ENCODE peak calls at places on chromosomes 7 and 10, in six cellular contexts. X, Z, G, A, C and P are unnamed samples.

GRCh38 chr7:75688200-75689136 is 50.3 kb downstream of the HIP1 start:
- DNase-seq in X (no peak), C (peak; percentile 44), A (no peak), G (no peak), Z (peak; percentile 56), P (peak; percentile 61)

GRCh38 chr7:76231583-76231982 is 29.9 kb downstream of the SRRM3 start:
- DNase-seq in A (no peak), X (no peak), Z (no peak), C (no peak), G (no peak), P (peak; percentile 30)

GRCh38 chr10:31207636-31208035 is 111.4 kb upstream of the ZEB1 start:
- DNase-seq in A (no peak), G (peak; percentile 31), C (no peak), Z (no peak), X (no peak), P (no peak)

GRCh38 chr10:71603190-71603589 is 116.4 kb downstream of the C10orf105 start:
- DNase-seq in A (no peak), C (no peak), X (no peak), Z (no peak), G (no peak), P (no peak)

GRCh38 chr7:87344446-87344845 is 1.0 kb upstream of the CROT start:
- DNase-seq in A (no peak), X (no peak), C (no peak), G (no peak), Z (no peak), P (no peak)

GRCh38 chr7:89029864-89030263 is 234.3 kb upstream of the TEX47 start:
- DNase-seq in C (no peak), Z (no peak), X (no peak), A (no peak), G (no peak), P (peak; percentile 9)

GRCh38 chr7:44757311-44757710 is 8.7 kb downstream of the ZMIZ2 start:
- DNase-seq in A (no peak), Z (no peak), G (no peak), C (no peak), X (peak; percentile 51), P (peak; percentile 50)

GRCh38 chr10:102596506-102596971 is 47.7 kb upstream of the TRIM8 start:
- DNase-seq in G (peak; percentile 62), A (no peak), X (peak; percentile 83), Z (no peak), C (peak; percentile 67), P (peak; percentile 72)

GRCh38 chr10:29007748-29008610 is 280.9 kb upstream of the LYZL1 start:
- DNase-seq in Z (no peak), X (peak; percentile 58), C (no peak), A (no peak), G (no peak), P (peak; percentile 74)

GRCh38 chr10:11612004-11613001 is 853 bp upstream of the USP6NL start:
- DNase-seq in Z (no peak), X (peak; percentile 16), A (no peak), G (no peak), C (no peak), P (peak; percentile 27)

GRCh38 chr10:110652475-110653118 is 8.5 kb downstream of the RBM20 start:
- DNase-seq in G (no peak), C (no peak), X (no peak), A (no peak), Z (no peak), P (no peak)

GRCh38 chr10:125161570-125162139 is 1.3 kb upstream of the CTBP2 start:
- DNase-seq in C (peak; percentile 79), G (peak; percentile 61), A (no peak), X (peak; percentile 53), Z (peak; percentile 59), P (no peak)

GRCh38 chr7:81721428-81721827 is 48.4 kb downstream of the HGF start:
- DNase-seq in A (no peak), X (no peak), C (no peak), Z (no peak), G (no peak), P (peak; percentile 11)

GRCh38 chr10:92074126-92074887 is 150.7 kb downstream of the BTAF1 start:
- DNase-seq in X (no peak), C (no peak), Z (no peak), A (no peak), G (peak; percentile 6), P (peak; percentile 7)

GRCh38 chr10:17751781-17752445 is at the start of gene TMEM236:
- DNase-seq in C (no peak), A (no peak), Z (no peak), G (no peak), X (no peak), P (no peak)

GRCh38 chr10:17758896-17759295 is 6.9 kb downstream of the TMEM236 start:
- DNase-seq in G (no peak), C (no peak), X (no peak), A (no peak), Z (no peak), P (peak; percentile 26)

GRCh38 chr10:17758200-17758599 is 6.2 kb downstream of the TMEM236 start:
- DNase-seq in Z (no peak), A (no peak), C (no peak), X (peak; percentile 32), G (no peak), P (no peak)

GRCh38 chr10:17756557-17757208 is 4.7 kb downstream of the TMEM236 start:
- DNase-seq in Z (no peak), A (no peak), C (peak; percentile 32), G (peak; percentile 22), X (peak; percentile 40), P (no peak)
- H3K27ac ChIP-seq in Z (no peak overlapping the region), A (no peak overlapping the region), C (no peak overlapping the region), G (no peak overlapping the region), X (peak overlapping the region; percentile 62), P (no peak overlapping the region)

GRCh38 chr7:43721193-43721806 is 8.0 kb downstream of the COA1 start:
- DNase-seq in G (peak; percentile 71), Z (no peak), A (no peak), X (peak; percentile 66), C (no peak), P (peak; percentile 68)
- TF ChIP-seq CTCF in G (peak; percentile 75), Z (peak; percentile 74), A (peak; percentile 76), X (peak; percentile 72), C (peak; percentile 76), P (peak; percentile 78)

DNA sequence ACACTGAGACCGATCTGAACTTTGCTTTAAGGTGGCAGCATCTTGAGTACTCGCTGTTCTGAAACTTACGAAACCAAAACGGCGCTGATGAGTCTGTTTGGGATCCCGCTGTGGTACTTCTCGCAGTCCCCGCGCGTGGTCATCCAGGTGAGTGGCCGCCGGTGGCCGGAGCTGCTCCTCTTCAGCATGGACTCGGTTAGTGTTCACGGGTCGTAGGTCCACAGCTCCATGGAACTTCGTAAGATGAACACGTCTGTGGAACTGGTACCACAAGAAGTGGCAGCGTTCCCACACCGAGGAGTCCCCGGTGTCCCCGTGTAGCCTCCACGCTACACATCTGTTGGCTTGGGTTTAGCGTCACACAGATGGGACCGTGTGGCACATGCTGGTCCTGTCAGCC is 10.4 kb upstream of the GET4 start:
- DNase-seq in Z (no peak), A (no peak), C (no peak), X (no peak), G (no peak), P (no peak)
- H3K27ac ChIP-seq in Z (peak overlapping the region; percentile 74), A (peak overlapping the region; percentile 82), C (no peak overlapping the region), X (no peak overlapping the region), G (peak overlapping the region; percentile 33), P (no peak overlapping the region)

GRCh38 chr7:144830811-144831210 is 5.0 kb downstream of the TPK1 start:
- DNase-seq in G (peak; percentile 4), C (no peak), Z (no peak), A (no peak), X (peak; percentile 8), P (no peak)
- TF ChIP-seq CTCF in G (no peak), C (no peak), Z (no peak), A (no peak), X (no peak), P (no peak)

GRCh38 chr10:128927821-128928220 is 539.2 kb upstream of the MGMT start:
- DNase-seq in A (no peak), C (no peak), Z (peak; percentile 72), G (no peak), X (no peak), P (no peak)
- H3K27ac ChIP-seq in A (peak overlapping the region; percentile 28), C (no peak overlapping the region), Z (peak overlapping the region; percentile 50), G (no peak overlapping the region), X (peak overlapping the region; percentile 89), P (no peak overlapping the region)

GRCh38 chr7:37920305-37920618 is 178 bp upstream of the EPDR1 start:
- DNase-seq in G (no peak), Z (no peak), A (no peak), C (no peak), X (no peak), P (no peak)
- TF ChIP-seq CTCF in G (no peak), Z (peak; percentile 32), A (no peak), C (peak; percentile 58), X (peak; percentile 17), P (no peak)

DNA sequence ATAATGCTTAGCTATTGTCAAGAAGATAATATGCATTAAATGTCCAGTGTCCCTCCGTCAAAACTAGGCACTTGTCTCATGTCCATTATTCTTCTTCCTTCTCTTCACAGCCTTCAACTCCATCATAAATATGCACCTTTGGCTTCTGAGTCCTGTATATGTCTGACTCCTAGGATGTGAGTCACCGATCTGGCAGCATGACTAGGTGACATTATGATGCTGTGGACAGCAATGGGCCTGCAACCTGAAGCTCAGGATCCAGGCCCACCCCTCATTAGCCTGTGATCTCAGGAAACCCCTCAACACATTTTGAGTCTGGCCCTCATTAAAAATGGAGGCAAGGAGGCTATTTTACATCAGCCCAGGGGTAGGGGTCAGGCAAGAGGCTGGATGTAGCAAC is 362.5 kb upstream of the ZMIZ1 start:
- DNase-seq in X (no peak), G (peak; percentile 61), A (no peak), Z (no peak), C (no peak), P (no peak)
- H3K27ac ChIP-seq in X (no peak overlapping the region), G (no peak overlapping the region), A (no peak overlapping the region), Z (no peak overlapping the region), C (no peak overlapping the region), P (no peak overlapping the region)